ENCODE peak calls at places on chromosomes 7 and 10, in seven cellular contexts. X, D, Z, E, L, J and M are unnamed samples.

GRCh38 chr7:98922392-98923107 is 44.2 kb downstream of the TRRAP start:
- DNase-seq in D (peak), Z (no peak), E (no peak), L (no peak), X (peak), J (peak), M (no peak)

GRCh38 chr7:18013936-18014335 is 13.7 kb downstream of the PRPS1L1 start:
- DNase-seq in X (no peak), L (no peak), E (no peak), Z (no peak), J (peak), D (no peak), M (no peak)

GRCh38 chr10:131947631-131948347 is 33.9 kb downstream of the BNIP3 start:
- DNase-seq in X (no peak), Z (no peak), D (no peak), L (peak), J (peak), E (peak), M (no peak)

GRCh38 chr10:34364253-34365037 is 450.7 kb downstream of the PARD3 start:
- DNase-seq in D (no peak), J (no peak), Z (no peak), L (no peak), X (no peak), E (no peak), M (no peak)

GRCh38 chr10:60521974-60522405 is 132.3 kb upstream of the ANK3 start:
- DNase-seq in Z (no peak), X (peak), L (peak), J (peak), E (no peak), D (no peak), M (no peak)

GRCh38 chr7:33650828-33651227 is 254.5 kb upstream of the BMPER start:
- DNase-seq in Z (no peak), E (no peak), X (no peak), J (no peak), L (no peak), D (no peak), M (no peak)

GRCh38 chr10:21825345-21825744 is 178.2 kb downstream of the DNAJC1 start:
- DNase-seq in J (no peak), E (no peak), D (no peak), X (no peak), L (no peak), Z (no peak), M (no peak)

GRCh38 chr7:80659120-80660055 is 20.9 kb downstream of the CD36 start:
- DNase-seq in J (peak), D (peak), Z (no peak), L (no peak), X (peak), E (no peak), M (no peak)

GRCh38 chr7:69062020-69062760 is 536.1 kb upstream of the AUTS2 start:
- DNase-seq in E (no peak), D (no peak), J (peak), X (no peak), L (no peak), Z (no peak), M (no peak)

GRCh38 chr10:17007381-17007780 is 122.2 kb downstream of the CUBN start:
- DNase-seq in Z (no peak), E (no peak), X (no peak), J (no peak), D (no peak), L (no peak), M (no peak)

GRCh38 chr10:6314620-6315205 is 112.0 kb downstream of the PFKFB3 start:
- DNase-seq in E (no peak), L (peak), D (no peak), J (no peak), Z (no peak), X (no peak), M (no peak)

GRCh38 chr10:62373995-62374861 is at the start of gene ZNF365:
- DNase-seq in Z (peak), D (no peak), J (peak), L (peak), E (peak), X (peak), M (no peak)

GRCh38 chr7:120273476-120273975 is 551 bp downstream of the KCND2 start:
- DNase-seq in J (peak), Z (no peak), E (no peak), X (peak), D (peak), L (peak), M (no peak)

GRCh38 chr10:131081386-131081785 is 230.1 kb downstream of the TCERG1L start:
- DNase-seq in E (no peak), D (no peak), J (no peak), L (no peak), Z (no peak), X (no peak), M (no peak)

GRCh38 chr7:152076324-152076821 is 50.9 kb downstream of the GALNT11 start:
- DNase-seq in L (no peak), D (peak), X (no peak), E (no peak), Z (no peak), J (no peak), M (no peak)

GRCh38 chr7:1285556-1286301 is 53.1 kb downstream of the UNCX start:
- DNase-seq in J (no peak), X (no peak), D (no peak), E (no peak), L (no peak), Z (no peak), M (no peak)

GRCh38 chr10:132407243-132407746 is 10.3 kb downstream of the PWWP2B start:
- DNase-seq in Z (no peak), J (no peak), X (no peak), L (peak), E (no peak), D (peak), M (no peak)

GRCh38 chr7:76000566-76000965 is 6.2 kb upstream of the TMEM120A start:
- DNase-seq in X (no peak), E (no peak), D (no peak), J (no peak), L (no peak), Z (no peak), M (no peak)

GRCh38 chr7:158355456-158356065 is 232.1 kb downstream of the PTPRN2 start:
- DNase-seq in E (peak), X (no peak), Z (no peak), J (no peak), D (peak), L (no peak), M (no peak)

GRCh38 chr10:44566786-44567185 is 181.9 kb upstream of the CXCL12 start:
- DNase-seq in D (no peak), Z (no peak), J (no peak), L (no peak), X (no peak), E (no peak), M (no peak)

GRCh38 chr7:151008143-151008510 is 16.2 kb downstream of the ATG9B start:
- DNase-seq in D (no peak), E (peak), X (no peak), Z (no peak), L (no peak), J (no peak), M (no peak)